ENCODE peak calls at places on chromosomes 1 and 21, in four cellular contexts. T, B, Y and I are unnamed samples.

GRCh38 chr1:54781023-54781723 is 16.9 kb upstream of the PARS2 start:
- DNase-seq in T (no peak), B (no peak), Y (no peak), I (no peak)

GRCh38 chr21:33121715-33122475 is 52.0 kb downstream of the OLIG1 start:
- DNase-seq in T (peak), B (no peak), Y (peak), I (no peak)

GRCh38 chr1:61119085-61119484 is 36.7 kb downstream of the NFIA start:
- DNase-seq in T (no peak), B (peak), Y (no peak), I (no peak)

GRCh38 chr1:107965112-107965991 is at the start of gene VAV3:
- DNase-seq in T (no peak), B (peak), Y (no peak), I (no peak)

GRCh38 chr1:54228638-54229079 is 28.7 kb downstream of the MRPL37 start:
- DNase-seq in T (no peak), B (no peak), Y (no peak), I (no peak)

GRCh38 chr1:210724768-210725167 is 396.1 kb downstream of the HHAT start:
- DNase-seq in T (no peak), B (no peak), Y (no peak), I (no peak)

GRCh38 chr1:154951901-154952657 is 3.8 kb downstream of the PBXIP1 start:
- DNase-seq in T (no peak), B (no peak), Y (no peak), I (no peak)

GRCh38 chr1:39981957-39982356 is 27.0 kb downstream of the MFSD2A start:
- DNase-seq in T (peak), B (no peak), Y (peak), I (peak)

GRCh38 chr1:113691184-113691583 is 68.1 kb downstream of the PHTF1 start:
- DNase-seq in T (no peak), B (no peak), Y (no peak), I (no peak)

GRCh38 chr21:43312751-43313169 is 114.2 kb downstream of the SIK1 start:
- DNase-seq in T (no peak), B (peak), Y (no peak), I (no peak)

GRCh38 chr1:20361805-20362381 is 71.2 kb downstream of the VWA5B1 start:
- DNase-seq in T (peak), B (peak), Y (peak), I (peak)

GRCh38 chr1:17251699-17252376 is 2.9 kb downstream of the PADI3 start:
- DNase-seq in T (no peak), B (no peak), Y (no peak), I (no peak)

GRCh38 chr1:234545512-234546386 is 64.2 kb downstream of the IRF2BP2 start:
- DNase-seq in T (no peak), B (peak), Y (peak), I (no peak)

GRCh38 chr1:234542211-234542850 is 63.4 kb upstream of the TARBP1 start:
- DNase-seq in T (no peak), B (no peak), Y (no peak), I (no peak)

GRCh38 chr1:234543442-234544093 is 64.6 kb upstream of the TARBP1 start:
- DNase-seq in T (no peak), B (no peak), Y (peak), I (no peak)

GRCh38 chr1:234546387-234546704 is 63.6 kb downstream of the IRF2BP2 start:
- DNase-seq in T (no peak), B (no peak), Y (no peak), I (no peak)

DNA sequence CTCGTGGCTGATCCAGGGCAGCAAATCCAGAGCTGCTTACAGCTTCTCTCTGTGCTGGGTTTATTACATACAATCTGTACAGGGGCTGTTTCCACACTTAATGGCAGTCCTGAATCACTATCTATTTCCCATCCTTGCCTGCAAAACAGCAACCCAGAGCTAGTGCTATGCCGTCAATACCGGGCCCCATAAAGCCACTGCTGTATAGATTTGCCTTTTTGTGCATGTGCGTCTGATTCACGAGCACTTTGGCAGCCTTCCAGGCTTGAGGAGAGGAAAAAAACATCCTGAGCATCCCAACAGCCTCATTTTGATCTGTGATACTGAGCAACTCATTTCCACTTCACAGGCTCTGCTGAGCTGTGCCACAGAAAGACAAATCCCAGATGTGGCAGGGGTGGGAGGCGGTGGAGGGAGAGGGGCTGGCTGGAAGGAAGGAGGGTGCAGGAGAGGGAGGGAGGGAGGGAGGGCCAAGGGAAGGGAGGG is 65.2 kb upstream of the TARBP1 start:
- DNase-seq in T (no peak), B (peak), Y (peak), I (peak)
- H3K27ac ChIP-seq in T (no peak), B (peak), Y (peak), I (no peak)

DNA sequence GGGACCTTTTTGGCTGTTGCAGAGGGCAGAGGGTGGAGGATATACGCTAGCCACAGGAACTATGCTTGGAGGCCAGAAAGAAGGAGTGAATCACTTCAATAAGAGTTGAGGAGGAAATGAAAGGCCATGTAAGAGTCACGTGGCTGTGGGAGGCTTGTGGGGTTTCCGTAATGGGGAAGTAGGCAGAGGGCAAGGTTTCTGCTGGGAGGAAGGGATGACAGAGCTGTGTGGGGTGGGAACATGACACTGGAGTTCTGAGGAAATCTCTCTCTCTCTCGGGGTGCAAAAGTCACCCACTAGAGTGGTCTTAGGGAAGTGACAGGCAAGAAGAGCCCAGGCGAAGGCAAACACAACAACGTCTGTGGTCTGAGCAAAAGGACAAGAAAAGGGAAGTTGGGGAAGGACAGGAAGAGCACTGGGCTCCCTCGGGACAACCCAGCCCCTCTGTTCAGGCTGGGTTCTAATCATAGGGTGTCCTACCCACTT is 3.9 kb upstream of the CD1C start:
- DNase-seq in T (no peak), B (no peak), Y (no peak), I (no peak)
- TF ChIP-seq REST in T (no peak), B (no peak), Y (no peak), I (no peak)

DNA sequence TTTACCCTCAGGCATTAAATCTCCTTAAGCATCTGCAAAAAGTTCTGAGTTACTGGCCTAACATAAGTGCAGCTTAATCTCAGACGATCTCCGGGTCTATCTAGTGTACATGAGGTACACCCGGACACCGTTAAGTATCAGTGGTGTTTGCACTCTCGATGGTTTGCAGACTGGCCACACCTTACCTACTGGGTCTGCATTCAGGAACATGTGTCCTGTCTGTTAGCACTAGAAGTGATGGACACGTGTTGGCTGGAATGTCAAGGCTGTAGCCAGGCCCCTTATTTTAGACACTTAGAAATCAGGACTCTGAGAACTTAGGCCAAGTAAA is 783 bp upstream of the AGL start:
- DNase-seq in T (no peak), B (peak), Y (peak), I (no peak)
- TF ChIP-seq TCF7L2 in T (no peak), B (no peak), Y (no peak), I (no peak)

DNA sequence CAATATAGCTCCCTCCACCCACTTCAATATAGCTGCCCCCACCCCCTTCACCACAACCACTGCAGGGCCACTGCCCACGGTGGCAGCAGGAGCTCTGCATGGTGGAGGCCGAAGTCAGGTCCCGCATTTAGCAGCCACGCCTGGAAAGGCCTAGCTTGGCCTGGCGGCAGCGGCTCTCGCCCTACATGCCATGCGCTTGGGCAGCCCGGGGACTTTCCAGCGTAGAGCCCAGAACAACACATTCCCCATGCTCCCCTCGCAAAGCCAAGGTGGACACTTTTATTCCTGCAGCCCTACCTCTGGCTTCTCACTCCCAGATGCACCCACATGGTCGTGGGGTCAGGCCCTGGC is 37.1 kb downstream of the LHX4 start:
- DNase-seq in T (no peak), B (no peak), Y (no peak), I (no peak)
- H3K27ac ChIP-seq in T (no peak), B (no peak), Y (no peak), I (no peak)